ENCODE peak calls at places on chromosomes 7 and 10, in five cellular contexts. F is H7; W is ovary; B is CD8-positive, alpha-beta memory T cell; K is breast epithelium. J is an unnamed sample.
A peak's percentile ranks its signal among the peaks of the same experiment; 100 is the strongest.

GRCh38 chr7:80439894-80440811 is 71.7 kb downstream of the GNAT3 start:
- DNase-seq in F (no peak), B (no peak), W (no peak), K (no peak), J (no peak)

GRCh38 chr7:142872106-142872675 is 13.4 kb downstream of the TRPV6 start:
- DNase-seq in W (no peak), B (no peak), F (no peak), K (peak; percentile 34), J (no peak)

GRCh38 chr10:18681971-18682403 is 22.8 kb downstream of the ARL5B start:
- DNase-seq in F (no peak), B (no peak), K (no peak), W (no peak), J (no peak)

GRCh38 chr10:71471957-71472365 is 75.2 kb downstream of the CDH23 start:
- DNase-seq in B (no peak), K (no peak), F (no peak), W (peak; percentile 58), J (no peak)

GRCh38 chr7:158431941-158432347 is 155.7 kb downstream of the PTPRN2 start:
- DNase-seq in B (no peak), K (no peak), W (peak; percentile 50), F (peak; percentile 42), J (peak; percentile 94)

GRCh38 chr7:146961617-146962016 is 845.0 kb downstream of the CNTNAP2 start:
- DNase-seq in W (no peak), K (no peak), B (no peak), F (no peak), J (no peak)

GRCh38 chr10:106795619-106796018 is 368.9 kb downstream of the SORCS1 start:
- DNase-seq in F (peak; percentile 78), K (no peak), W (peak; percentile 69), B (no peak), J (no peak)

GRCh38 chr10:116713846-116714245 is 28.5 kb downstream of the HSPA12A start:
- DNase-seq in W (no peak), B (no peak), K (no peak), F (no peak), J (no peak)

GRCh38 chr10:84235096-84235495 is 6.2 kb downstream of the LRIT1 start:
- DNase-seq in W (no peak), F (no peak), B (no peak), K (no peak), J (no peak)

GRCh38 chr7:107150375-107151073 is 18.3 kb upstream of the HBP1 start:
- DNase-seq in B (peak; percentile 64), K (peak; percentile 79), W (peak; percentile 83), F (no peak), J (no peak)

GRCh38 chr7:75966209-75966961 is 28.0 kb downstream of the TMEM120A start:
- DNase-seq in F (no peak), W (peak; percentile 72), K (no peak), B (no peak), J (peak; percentile 91)

GRCh38 chr7:130956417-130957139 is 222.6 kb upstream of the KLF14 start:
- DNase-seq in K (no peak), F (no peak), W (no peak), B (no peak), J (no peak)

GRCh38 chr10:22630229-22631174 is 83.9 kb downstream of the PIP4K2A start:
- DNase-seq in F (no peak), B (no peak), K (no peak), W (no peak), J (no peak)

GRCh38 chr7:134639061-134639460 is 7.6 kb upstream of the BPGM start:
- DNase-seq in B (no peak), K (no peak), W (no peak), F (no peak), J (no peak)
- H3K27me3 ChIP-seq in B (no peaks in the 10 kb centered on the region), K (no peaks in the 10 kb centered on the region), W (no peaks in the 10 kb centered on the region), F (no peaks in the 10 kb centered on the region), J (no peaks in the 10 kb centered on the region)

GRCh38 chr10:90888387-90888786 is 16.6 kb downstream of the RPP30 start:
- DNase-seq in K (no peak), F (no peak), B (no peak), W (no peak), J (no peak)
- H3K36me3 ChIP-seq in K (no peaks in the 10 kb centered on the region), F (peaks cover 7% of the 10 kb centered on the region), B (peaks cover 45% of the 10 kb centered on the region), W (no peaks in the 10 kb centered on the region), J (no peaks in the 10 kb centered on the region)

GRCh38 chr10:78814430-78814806 is 254.3 kb upstream of the ZMIZ1 start:
- DNase-seq in F (no peak), W (no peak), B (no peak), K (no peak), J (no peak)

GRCh38 chr10:78813526-78814429 is 255.0 kb upstream of the ZMIZ1 start:
- DNase-seq in F (no peak), B (no peak), W (no peak), K (no peak), J (no peak)

GRCh38 chr10:78817361-78817760 is 251.4 kb upstream of the ZMIZ1 start:
- DNase-seq in F (no peak), K (no peak), B (no peak), W (no peak), J (peak; percentile 92)

GRCh38 chr10:78817804-78818203 is 251.0 kb upstream of the ZMIZ1 start:
- DNase-seq in F (peak; percentile 37), K (no peak), B (no peak), W (no peak), J (no peak)

DNA sequence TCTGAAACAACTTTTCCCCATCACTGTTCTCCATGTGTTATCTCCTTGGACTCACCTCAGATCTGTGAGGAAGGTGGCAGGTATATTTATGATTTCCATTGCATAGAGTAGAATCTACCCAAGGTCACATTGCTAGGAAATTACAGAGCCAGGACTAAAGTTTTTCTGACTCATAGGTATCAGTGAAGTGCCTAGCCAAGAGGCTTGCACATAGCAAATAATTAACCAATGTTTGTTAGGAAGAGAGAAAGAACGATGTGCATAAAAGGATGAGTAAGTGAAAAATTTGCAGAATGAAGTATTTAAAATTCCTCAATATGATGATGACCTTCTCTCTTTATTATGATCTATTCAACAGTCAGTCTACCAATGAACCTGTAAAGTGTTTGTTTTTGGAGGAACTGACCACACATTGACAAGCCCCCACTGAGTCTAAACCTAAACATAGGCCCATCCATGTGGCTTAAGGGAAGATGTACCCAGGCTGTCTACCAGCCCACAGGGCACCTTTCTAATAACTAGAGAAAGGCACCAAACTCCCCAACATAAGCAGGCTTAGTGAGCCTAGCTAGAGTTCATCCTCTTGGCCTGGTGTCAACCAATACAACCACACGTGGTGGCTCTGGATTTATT is 252.9 kb upstream of the ZMIZ1 start:
- DNase-seq in W (no peak), K (no peak), F (no peak), B (no peak), J (no peak)
- H3K27me3 ChIP-seq in W (no peaks in the 10 kb centered on the region), K (no peaks in the 10 kb centered on the region), F (no peaks in the 10 kb centered on the region), B (no peaks in the 10 kb centered on the region), J (no peaks in the 10 kb centered on the region)

GRCh38 chr7:56053379-56053778 is 1.8 kb downstream of the CCT6A start:
- DNase-seq in W (no peak), K (no peak), B (no peak), F (no peak), J (no peak)
- H3K36me3 ChIP-seq in W (no peaks in the 10 kb centered on the region), K (no peaks in the 10 kb centered on the region), B (peaks cover 45% of the 10 kb centered on the region), F (peaks cover 40% of the 10 kb centered on the region), J (peaks cover 44% of the 10 kb centered on the region)

GRCh38 chr7:32952876-32953275 is 4.4 kb upstream of the FKBP9 start:
- DNase-seq in F (no peak), W (no peak), B (no peak), K (no peak), J (no peak)
- H3K27me3 ChIP-seq in F (peaks cover 19% of the 10 kb centered on the region), W (no peaks in the 10 kb centered on the region), B (peaks cover 11% of the 10 kb centered on the region), K (no peaks in the 10 kb centered on the region), J (no peaks in the 10 kb centered on the region)

DNA sequence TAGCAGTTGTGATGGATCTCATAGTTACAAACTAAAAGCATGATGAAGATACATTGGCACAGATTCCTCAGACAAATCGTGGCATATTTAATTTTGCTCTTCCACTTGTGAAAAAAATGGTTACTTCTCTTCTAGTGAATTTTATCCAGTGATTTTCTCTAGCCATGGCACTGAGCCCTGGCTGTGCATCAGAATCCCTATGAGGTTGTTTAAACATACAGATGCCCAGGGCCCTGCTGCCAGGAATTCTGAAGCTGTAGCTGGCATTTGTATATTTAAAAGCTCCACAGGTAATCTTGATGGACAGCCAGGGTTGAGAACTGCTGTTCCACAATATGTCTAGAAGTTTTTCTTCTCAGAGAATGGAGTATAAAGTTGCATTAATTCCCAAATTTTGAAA is 299.9 kb upstream of the NEBL start:
- DNase-seq in W (no peak), B (no peak), K (no peak), F (no peak), J (no peak)
- H3K36me3 ChIP-seq in W (no peaks in the 10 kb centered on the region), B (no peaks in the 10 kb centered on the region), K (no peaks in the 10 kb centered on the region), F (no peaks in the 10 kb centered on the region), J (no peaks in the 10 kb centered on the region)

GRCh38 chr10:88966785-88967184 is 14.2 kb upstream of the ACTA2 start:
- DNase-seq in K (no peak), B (no peak), F (no peak), W (peak; percentile 69), J (no peak)
- H3K27me3 ChIP-seq in K (no peaks in the 10 kb centered on the region), B (no peaks in the 10 kb centered on the region), F (no peaks in the 10 kb centered on the region), W (no peaks in the 10 kb centered on the region), J (no peaks in the 10 kb centered on the region)

GRCh38 chr7:155745737-155746136 is 66.5 kb downstream of the SHH start:
- DNase-seq in F (no peak), K (no peak), W (no peak), B (no peak), J (no peak)

GRCh38 chr7:155741805-155742204 is 70.5 kb downstream of the SHH start:
- DNase-seq in K (no peak), W (no peak), F (no peak), B (no peak), J (no peak)

GRCh38 chr7:155744931-155745683 is 67.2 kb downstream of the SHH start:
- DNase-seq in B (no peak), W (no peak), F (no peak), K (no peak), J (no peak)

GRCh38 chr7:155741061-155741460 is 71.2 kb downstream of the SHH start:
- DNase-seq in F (peak; percentile 78), W (no peak), B (no peak), K (no peak), J (no peak)

GRCh38 chr7:155743197-155743596 is 69.1 kb downstream of the SHH start:
- DNase-seq in K (no peak), B (no peak), W (no peak), F (no peak), J (no peak)
- H3K36me3 ChIP-seq in K (peaks cover 8% of the 10 kb centered on the region), B (peaks cover 38% of the 10 kb centered on the region), W (no peaks in the 10 kb centered on the region), F (peaks cover 11% of the 10 kb centered on the region), J (no peaks in the 10 kb centered on the region)

J was measured in vagina.